ENCODE peak calls at places on chromosomes 4 and X, in five cellular contexts. One of them, this sample, is unnamed.

GRCh38 chr4:796206-796605 is 29.7 kb downstream of the CPLX1 start:
- DNase-seq in tibial nerve: no peak
- DNase-seq in body of pancreas: no peak
- DNase-seq in ovary: no peak
- DNase-seq in breast epithelium: no peak
- DNase-seq in this sample: no peak

GRCh38 chr4:118918388-118918787 is 29.7 kb downstream of the SYNPO2 start:
- DNase-seq in breast epithelium: no peak
- DNase-seq in body of pancreas: no peak
- DNase-seq in ovary: no peak
- DNase-seq in tibial nerve: no peak
- DNase-seq in this sample: no peak

GRCh38 chr4:159352609-159353008 is 249.7 kb downstream of the RAPGEF2 start:
- DNase-seq in breast epithelium: no peak
- DNase-seq in body of pancreas: no peak
- DNase-seq in ovary: no peak
- DNase-seq in tibial nerve: no peak
- DNase-seq in this sample: no peak

GRCh38 chr4:188417181-188417580 is 277.9 kb downstream of the TRIML1 start:
- DNase-seq in tibial nerve: no peak
- DNase-seq in ovary: no peak
- DNase-seq in breast epithelium: no peak
- DNase-seq in body of pancreas: no peak
- DNase-seq in this sample: no peak

GRCh38 chrX:85243761-85244410 is at the start of the genes SATL1 and ZNF711:
- DNase-seq in tibial nerve: no peak
- DNase-seq in body of pancreas: peak; percentile 53
- DNase-seq in ovary: peak; percentile 51
- DNase-seq in breast epithelium: peak; percentile 18
- DNase-seq in this sample: peak; percentile 68

GRCh38 chr4:150828159-150828558 is 186.9 kb downstream of the LRBA start:
- DNase-seq in body of pancreas: no peak
- DNase-seq in tibial nerve: no peak
- DNase-seq in breast epithelium: no peak
- DNase-seq in ovary: no peak
- DNase-seq in this sample: no peak

GRCh38 chr4:24915121-24915922 is 2.5 kb upstream of the CCDC149 start:
- DNase-seq in breast epithelium: peak; percentile 20
- DNase-seq in body of pancreas: no peak
- DNase-seq in tibial nerve: no peak
- DNase-seq in ovary: no peak
- DNase-seq in this sample: no peak

GRCh38 chr4:2105559-2105958 is 46.4 kb downstream of the NAT8L start:
- DNase-seq in breast epithelium: no peak
- DNase-seq in tibial nerve: no peak
- DNase-seq in ovary: no peak
- DNase-seq in body of pancreas: no peak
- DNase-seq in this sample: no peak

GRCh38 chrX:123918106-123918721 is 43.3 kb upstream of the STAG2 start:
- DNase-seq in tibial nerve: no peak
- DNase-seq in ovary: no peak
- DNase-seq in body of pancreas: no peak
- DNase-seq in breast epithelium: no peak
- DNase-seq in this sample: no peak

GRCh38 chrX:119042996-119043395 is 29.8 kb upstream of the CT47C1 start:
- DNase-seq in breast epithelium: no peak
- DNase-seq in body of pancreas: no peak
- DNase-seq in tibial nerve: no peak
- DNase-seq in ovary: no peak
- DNase-seq in this sample: no peak

GRCh38 chr4:39062094-39062493 is at the start of gene KLHL5:
- DNase-seq in breast epithelium: no peak
- DNase-seq in tibial nerve: no peak
- DNase-seq in ovary: no peak
- DNase-seq in body of pancreas: no peak
- DNase-seq in this sample: no peak

GRCh38 chrX:118603981-118604380 is 108.4 kb downstream of the DOCK11 start:
- DNase-seq in ovary: peak; percentile 14
- DNase-seq in body of pancreas: peak; percentile 32
- DNase-seq in breast epithelium: peak; percentile 27
- DNase-seq in tibial nerve: no peak
- DNase-seq in this sample: peak; percentile 48

GRCh38 chr4:24971192-24971591 is 58.4 kb upstream of the CCDC149 start:
- DNase-seq in ovary: no peak
- DNase-seq in body of pancreas: peak; percentile 14
- DNase-seq in tibial nerve: no peak
- DNase-seq in breast epithelium: no peak
- DNase-seq in this sample: no peak

GRCh38 chrX:105752334-105752733 is 70.0 kb upstream of the NRK start:
- DNase-seq in ovary: no peak
- DNase-seq in body of pancreas: no peak
- DNase-seq in breast epithelium: no peak
- DNase-seq in tibial nerve: no peak
- DNase-seq in this sample: no peak

GRCh38 chrX:154310991-154311541 is 15.5 kb downstream of the TKTL1 start:
- DNase-seq in breast epithelium: no peak
- DNase-seq in tibial nerve: no peak
- DNase-seq in ovary: no peak
- DNase-seq in body of pancreas: no peak
- DNase-seq in this sample: no peak

GRCh38 chr4:126718161-126718560 is 914.6 kb upstream of the INTU start:
- DNase-seq in tibial nerve: no peak
- DNase-seq in body of pancreas: no peak
- DNase-seq in breast epithelium: no peak
- DNase-seq in ovary: no peak
- DNase-seq in this sample: no peak

GRCh38 chr4:109051054-109051453 is 251.4 kb downstream of the COL25A1 start:
- DNase-seq in breast epithelium: no peak
- DNase-seq in body of pancreas: no peak
- DNase-seq in ovary: no peak
- DNase-seq in tibial nerve: no peak
- DNase-seq in this sample: no peak

GRCh38 chr4:104490770-104491395 is 3.8 kb downstream of the CXXC4 start:
- DNase-seq in body of pancreas: peak; percentile 83
- DNase-seq in breast epithelium: peak; percentile 58
- DNase-seq in tibial nerve: peak; percentile 46
- DNase-seq in ovary: peak; percentile 77
- DNase-seq in this sample: peak; percentile 79

DNA sequence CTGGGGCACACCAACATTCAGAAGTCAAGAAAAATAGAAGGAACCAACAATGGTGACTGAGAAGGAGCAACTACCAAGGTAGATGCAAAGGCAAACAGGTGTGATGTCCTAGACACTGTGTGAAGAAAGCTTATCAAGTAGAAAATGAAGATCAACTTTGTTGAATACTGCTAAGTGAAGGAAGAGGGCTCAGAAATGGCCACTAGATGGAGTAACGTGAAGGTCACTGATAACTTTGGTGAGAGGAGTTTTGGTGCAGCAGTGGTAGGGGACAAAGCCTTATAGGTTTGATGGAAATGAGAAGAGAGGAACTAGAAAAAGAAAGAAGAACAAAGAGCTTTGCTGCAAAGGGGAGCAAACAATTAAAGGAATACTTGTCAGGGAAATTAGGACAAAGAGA is 23.5 kb downstream of the OTC start:
- DNase-seq in tibial nerve: no peak
- DNase-seq in body of pancreas: no peak
- DNase-seq in breast epithelium: no peak
- DNase-seq in ovary: no peak
- DNase-seq in this sample: no peak
- TF ChIP-seq CTCF in tibial nerve: no peak
- TF ChIP-seq CTCF in body of pancreas: peak; percentile 36
- TF ChIP-seq CTCF in breast epithelium: no peak
- TF ChIP-seq CTCF in ovary: no peak
- TF ChIP-seq CTCF in this sample: peak; percentile 42

DNA sequence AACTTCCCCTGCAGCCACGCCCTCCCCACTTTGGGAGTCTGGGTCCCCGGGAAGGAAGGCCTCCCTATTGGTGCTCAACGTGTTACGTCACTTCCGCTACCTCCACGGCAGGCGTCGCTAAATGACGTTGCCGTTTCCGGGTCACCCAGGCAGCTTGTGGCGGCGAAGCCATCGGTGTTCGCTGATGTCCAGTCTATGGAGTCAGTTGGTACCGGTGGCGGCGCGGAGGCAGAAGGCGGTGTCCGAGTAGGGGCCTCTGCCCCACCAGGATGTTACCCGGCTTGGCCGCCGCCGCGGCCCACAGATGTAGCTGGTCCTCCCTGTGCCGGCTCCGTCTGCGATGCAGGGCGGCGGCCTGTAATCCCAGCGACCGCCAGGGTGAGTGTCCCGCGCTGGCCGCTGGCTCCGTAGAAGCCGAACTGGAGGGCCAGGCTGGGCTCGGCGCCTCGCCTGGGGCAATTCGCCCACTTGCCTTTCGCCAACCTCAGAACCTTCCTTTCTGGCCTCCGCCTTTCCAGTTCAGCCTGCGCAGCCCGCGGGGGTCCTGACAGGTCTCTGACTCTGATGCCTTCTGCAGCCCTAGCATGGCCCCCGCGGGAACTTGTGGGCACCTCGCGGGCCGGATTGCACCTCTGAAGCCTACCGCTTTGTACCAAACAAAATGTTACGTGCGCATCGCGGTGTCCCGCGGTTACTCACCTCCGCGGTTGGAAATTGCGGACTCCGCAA is at the start of gene SLC30A9:
- DNase-seq in breast epithelium: peak; percentile 97
- DNase-seq in tibial nerve: peak; percentile 89
- DNase-seq in body of pancreas: peak; percentile 94
- DNase-seq in ovary: peak; percentile 92
- DNase-seq in this sample: peak; percentile 96
- TF ChIP-seq POLR2A in breast epithelium: peak; percentile 62
- TF ChIP-seq POLR2A in tibial nerve: peak; percentile 64
- TF ChIP-seq POLR2A in body of pancreas: peak; percentile 85
- TF ChIP-seq POLR2A in ovary: peak; percentile 90
- TF ChIP-seq POLR2A in this sample: peak; percentile 83

DNA sequence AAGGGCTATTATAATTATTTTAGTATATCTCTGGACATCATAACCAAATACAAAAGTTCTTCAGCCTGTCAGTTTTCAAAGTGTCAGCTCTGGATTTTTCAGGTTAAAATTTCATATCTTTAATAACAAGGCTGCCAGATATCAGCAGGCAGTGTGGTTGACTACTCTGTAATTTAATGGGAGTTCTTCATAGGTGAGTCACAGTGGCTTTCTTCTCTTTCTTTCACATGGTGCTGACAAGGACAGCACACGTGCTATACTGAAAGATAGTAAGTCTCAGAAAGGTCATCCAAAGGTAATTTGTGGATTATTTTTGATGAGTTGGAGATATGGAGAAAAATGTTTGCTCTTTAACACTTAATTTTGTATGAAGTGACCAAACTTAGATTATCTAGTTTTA is 43.2 kb downstream of the GALNT7 start:
- DNase-seq in breast epithelium: no peak
- DNase-seq in body of pancreas: no peak
- DNase-seq in ovary: no peak
- DNase-seq in tibial nerve: no peak
- DNase-seq in this sample: no peak
- H3K9me3 ChIP-seq in breast epithelium: no peaks in the 10 kb centered on the region
- H3K9me3 ChIP-seq in body of pancreas: no peaks in the 10 kb centered on the region
- H3K9me3 ChIP-seq in ovary: no peaks in the 10 kb centered on the region
- H3K9me3 ChIP-seq in tibial nerve: no peaks in the 10 kb centered on the region
- H3K9me3 ChIP-seq in this sample: no peaks in the 10 kb centered on the region

GRCh38 chrX:1788300-1788911 is 173.5 kb downstream of the ASMT start:
- DNase-seq in body of pancreas: no peak
- DNase-seq in tibial nerve: no peak
- DNase-seq in ovary: no peak
- DNase-seq in breast epithelium: no peak
- DNase-seq in this sample: no peak

GRCh38 chrX:1778817-1779216 is 164.0 kb downstream of the ASMT start:
- DNase-seq in body of pancreas: no peak
- DNase-seq in ovary: no peak
- DNase-seq in tibial nerve: no peak
- DNase-seq in breast epithelium: no peak
- DNase-seq in this sample: peak; percentile 9

DNA sequence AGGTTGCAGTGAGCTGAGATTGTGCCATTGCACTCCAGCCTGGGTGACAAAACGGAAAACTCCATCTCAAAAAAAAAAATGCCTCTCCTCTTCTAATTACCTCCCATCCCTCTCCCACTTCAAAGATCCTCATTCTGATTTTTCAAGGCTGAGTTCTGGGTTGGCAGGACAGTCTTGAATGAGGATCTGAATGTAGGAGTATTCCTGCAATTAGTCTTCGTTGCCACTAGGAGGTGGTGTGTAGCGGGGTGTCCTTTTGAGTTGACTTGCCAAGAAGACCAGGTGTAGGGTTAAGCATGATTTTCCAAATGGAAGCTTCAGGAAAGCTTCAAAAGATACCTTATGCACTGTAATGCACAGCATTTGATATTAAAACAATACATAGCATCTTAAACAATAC is 169.9 kb downstream of the ASMT start:
- DNase-seq in body of pancreas: no peak
- DNase-seq in ovary: no peak
- DNase-seq in tibial nerve: no peak
- DNase-seq in breast epithelium: no peak
- DNase-seq in this sample: no peak
- TF ChIP-seq CTCF in body of pancreas: no peak
- TF ChIP-seq CTCF in ovary: no peak
- TF ChIP-seq CTCF in tibial nerve: no peak
- TF ChIP-seq CTCF in breast epithelium: no peak
- TF ChIP-seq CTCF in this sample: no peak

GRCh38 chr4:114015444-114015899 is 36.0 kb upstream of the ARSJ start:
- DNase-seq in body of pancreas: no peak
- DNase-seq in tibial nerve: no peak
- DNase-seq in breast epithelium: no peak
- DNase-seq in ovary: no peak
- DNase-seq in this sample: peak; percentile 54
- TF ChIP-seq POLR2A in body of pancreas: no peak
- TF ChIP-seq POLR2A in tibial nerve: no peak
- TF ChIP-seq POLR2A in breast epithelium: no peak
- TF ChIP-seq POLR2A in ovary: no peak
- TF ChIP-seq POLR2A in this sample: no peak

GRCh38 chr4:172887959-172888358 is 280.7 kb upstream of the GALNT7 start:
- DNase-seq in body of pancreas: no peak
- DNase-seq in tibial nerve: no peak
- DNase-seq in breast epithelium: no peak
- DNase-seq in ovary: no peak
- DNase-seq in this sample: no peak

GRCh38 chr4:172895699-172896098 is 272.9 kb upstream of the GALNT7 start:
- DNase-seq in breast epithelium: no peak
- DNase-seq in ovary: no peak
- DNase-seq in body of pancreas: no peak
- DNase-seq in tibial nerve: no peak
- DNase-seq in this sample: no peak

GRCh38 chr4:172897046-172897445 is 271.6 kb upstream of the GALNT7 start:
- DNase-seq in tibial nerve: no peak
- DNase-seq in body of pancreas: no peak
- DNase-seq in breast epithelium: no peak
- DNase-seq in ovary: no peak
- DNase-seq in this sample: no peak

GRCh38 chr4:172892300-172892699 is 276.3 kb upstream of the GALNT7 start:
- DNase-seq in tibial nerve: no peak
- DNase-seq in breast epithelium: no peak
- DNase-seq in body of pancreas: no peak
- DNase-seq in ovary: no peak
- DNase-seq in this sample: no peak
- H3K9me3 ChIP-seq in tibial nerve: peaks cover 19% of the 10 kb centered on the region
- H3K9me3 ChIP-seq in breast epithelium: peaks cover 17% of the 10 kb centered on the region
- H3K9me3 ChIP-seq in body of pancreas: no peaks in the 10 kb centered on the region
- H3K9me3 ChIP-seq in ovary: no peaks in the 10 kb centered on the region
- H3K9me3 ChIP-seq in this sample: no peaks in the 10 kb centered on the region